ENCODE peak calls at places on chromosome 20, in seven cellular contexts. O is body of pancreas, A is spleen, Y is cardiac fibroblast, S is T-helper 2 cell, H is fibroblast of mammary gland, B is cardiac septum. N is an unnamed sample.

GRCh38 chr20:4441191-4441590 is 280.5 kb upstream of the PRND start:
- DNase-seq in O (no peak), A (no peak), Y (no peak), S (no peak), H (no peak), B (no peak), N (no peak)

GRCh38 chr20:60040471-60041162 is 82.4 kb downstream of the CDH26 start:
- DNase-seq in O (no peak), A (no peak), Y (no peak), S (no peak), H (no peak), B (no peak), N (no peak)

GRCh38 chr20:64083380-64084208 is 604 bp downstream of the LKAAEAR1 start:
- DNase-seq in O (peak), A (peak), Y (peak), S (peak), H (peak), B (peak), N (peak)

GRCh38 chr20:60694763-60695162 is 557.3 kb upstream of the CDH4 start:
- DNase-seq in O (no peak), A (no peak), Y (no peak), S (no peak), H (peak), B (no peak), N (no peak)

GRCh38 chr20:48681201-48681881 is 146.5 kb downstream of the PREX1 start:
- DNase-seq in O (no peak), A (peak), Y (peak), S (no peak), H (no peak), B (no peak), N (no peak)

GRCh38 chr20:49868964-49869363 is 46.4 kb downstream of the SPATA2 start:
- DNase-seq in O (no peak), A (no peak), Y (no peak), S (no peak), H (no peak), B (peak), N (no peak)

GRCh38 chr20:46293084-46293483 is 15.2 kb downstream of the CDH22 start:
- DNase-seq in O (no peak), A (peak), Y (peak), S (peak), H (peak), B (no peak), N (peak)

GRCh38 chr20:44160133-44160532 is 26.9 kb downstream of the JPH2 start:
- DNase-seq in O (no peak), A (no peak), Y (no peak), S (no peak), H (no peak), B (no peak), N (no peak)

GRCh38 chr20:32894711-32895355 is 36.1 kb downstream of the EFCAB8 start:
- DNase-seq in O (no peak), A (no peak), Y (no peak), S (no peak), H (no peak), B (no peak), N (no peak)

GRCh38 chr20:35311409-35311808 is 19.2 kb upstream of the FAM83C start:
- DNase-seq in O (no peak), A (no peak), Y (no peak), S (peak), H (peak), B (no peak), N (no peak)

GRCh38 chr20:19583532-19584175 is 174.4 kb upstream of the RIN2 start:
- DNase-seq in O (peak), A (peak), Y (peak), S (peak), H (peak), B (peak), N (peak)

GRCh38 chr20:46828471-46828870 is 66.2 kb upstream of the EYA2 start:
- DNase-seq in O (no peak), A (no peak), Y (no peak), S (no peak), H (peak), B (no peak), N (no peak)

GRCh38 chr20:58497076-58497665 is 18.0 kb downstream of the APCDD1L start:
- DNase-seq in O (no peak), A (no peak), Y (no peak), S (no peak), H (no peak), B (no peak), N (no peak)

GRCh38 chr20:2000286-2000685 is 6.4 kb upstream of the PDYN start:
- DNase-seq in O (no peak), A (no peak), Y (no peak), S (no peak), H (no peak), B (no peak), N (no peak)

GRCh38 chr20:21995461-21995860 is 290.0 kb downstream of the PAX1 start:
- DNase-seq in O (no peak), A (no peak), Y (no peak), S (no peak), H (no peak), B (no peak), N (no peak)

GRCh38 chr20:6395695-6396094 is 272.9 kb upstream of the FERMT1 start:
- DNase-seq in O (no peak), A (no peak), Y (no peak), S (peak), H (no peak), B (no peak), N (no peak)

GRCh38 chr20:34049897-34050695 is 56.4 kb downstream of the RALY start:
- DNase-seq in O (no peak), A (no peak), Y (no peak), S (no peak), H (no peak), B (no peak), N (no peak)

GRCh38 chr20:33450867-33451266 is 7.3 kb upstream of the SNTA1 start:
- DNase-seq in O (no peak), A (no peak), Y (peak), S (no peak), H (peak), B (no peak), N (no peak)

GRCh38 chr20:36359668-36360406 is 53.7 kb downstream of the DLGAP4 start:
- DNase-seq in O (no peak), A (no peak), Y (no peak), S (no peak), H (no peak), B (no peak), N (no peak)

GRCh38 chr20:57260959-57261357 is 5.5 kb downstream of the BMP7 start:
- DNase-seq in O (no peak), A (no peak), Y (no peak), S (no peak), H (no peak), B (no peak), N (no peak)